ENCODE peak calls at places on chromosomes 1 and 21, in five cellular contexts. F, V, R, Y and N are unnamed samples.

GRCh38 chr1:213075725-213076124 is 24.7 kb downstream of the RPS6KC1 start:
- DNase-seq in Y (no peak), F (no peak), V (no peak), R (no peak), N (no peak)

GRCh38 chr1:244599937-244600350 is 53.0 kb upstream of the DESI2 start:
- DNase-seq in F (no peak), Y (no peak), R (no peak), V (peak), N (no peak)

GRCh38 chr1:21045351-21045750 is 131.3 kb downstream of the EIF4G3 start:
- DNase-seq in F (no peak), Y (no peak), V (no peak), R (no peak), N (no peak)

GRCh38 chr1:5961601-5962000 is 30.6 kb downstream of the NPHP4 start:
- DNase-seq in V (no peak), Y (no peak), R (no peak), F (no peak), N (no peak)

GRCh38 chr1:37657620-37658412 is 23.1 kb upstream of the RSPO1 start:
- DNase-seq in R (no peak), F (no peak), V (no peak), Y (no peak), N (no peak)

GRCh38 chr1:184986250-184986649 is 11.9 kb upstream of the NIBAN1 start:
- DNase-seq in Y (no peak), R (no peak), V (no peak), F (peak), N (no peak)

GRCh38 chr1:154767315-154768240 is 102.5 kb downstream of the KCNN3 start:
- DNase-seq in R (no peak), Y (no peak), F (no peak), V (no peak), N (no peak)

GRCh38 chr1:97186381-97186780 is 464.8 kb downstream of the PTBP2 start:
- DNase-seq in V (no peak), R (peak), Y (peak), F (no peak), N (no peak)

GRCh38 chr1:88961647-88962275 is 30.7 kb downstream of the KYAT3 start:
- DNase-seq in F (no peak), V (no peak), Y (no peak), R (no peak), N (no peak)

GRCh38 chr21:24023936-24024335 is 1583.3 kb downstream of the MRPL39 start:
- DNase-seq in R (no peak), Y (no peak), V (no peak), F (no peak), N (no peak)

GRCh38 chr1:30008998-30009657 is 714.3 kb downstream of the MATN1 start:
- DNase-seq in F (no peak), V (peak), Y (no peak), R (no peak), N (no peak)

GRCh38 chr1:161989801-161990200 is 33.9 kb downstream of the OLFML2B start:
- DNase-seq in Y (no peak), R (no peak), F (no peak), V (no peak), N (no peak)

GRCh38 chr1:218874313-218874712 is 299.4 kb upstream of the LYPLAL1 start:
- DNase-seq in F (no peak), Y (no peak), V (no peak), R (no peak), N (no peak)
- H3K27ac ChIP-seq in F (no peak), Y (no peak), V (no peak), R (no peak), N (no peak)

DNA sequence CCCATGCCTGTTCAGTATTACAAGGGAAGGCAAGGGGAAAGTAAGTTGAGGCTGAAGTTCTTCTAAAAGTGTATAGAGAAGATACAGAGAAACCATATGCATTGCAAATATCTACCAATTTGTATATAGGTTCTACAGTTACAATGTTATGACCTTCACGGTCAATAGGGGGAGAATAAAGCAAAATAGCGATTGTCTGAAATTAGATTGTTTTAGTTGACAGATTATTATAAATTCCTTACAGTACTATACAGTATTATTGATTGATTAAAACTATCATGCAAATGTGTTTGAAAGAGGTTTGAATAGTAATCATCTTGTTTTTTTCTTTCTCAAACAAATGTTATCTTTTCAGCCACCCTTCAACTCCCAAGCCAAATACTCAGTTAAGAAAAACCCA is 13.7 kb upstream of the BRINP3 start:
- DNase-seq in F (no peak), Y (no peak), V (no peak), R (no peak), N (no peak)
- TF ChIP-seq CTCF in F (no peak), Y (no peak), V (no peak), R (no peak), N (no peak)

GRCh38 chr1:56516539-56517252 is 62.7 kb downstream of the PLPP3 start:
- DNase-seq in Y (peak), R (no peak), F (no peak), V (peak), N (no peak)
- H3K4me3 ChIP-seq in Y (no peak), R (no peak), F (no peak), V (no peak), N (peak)

DNA sequence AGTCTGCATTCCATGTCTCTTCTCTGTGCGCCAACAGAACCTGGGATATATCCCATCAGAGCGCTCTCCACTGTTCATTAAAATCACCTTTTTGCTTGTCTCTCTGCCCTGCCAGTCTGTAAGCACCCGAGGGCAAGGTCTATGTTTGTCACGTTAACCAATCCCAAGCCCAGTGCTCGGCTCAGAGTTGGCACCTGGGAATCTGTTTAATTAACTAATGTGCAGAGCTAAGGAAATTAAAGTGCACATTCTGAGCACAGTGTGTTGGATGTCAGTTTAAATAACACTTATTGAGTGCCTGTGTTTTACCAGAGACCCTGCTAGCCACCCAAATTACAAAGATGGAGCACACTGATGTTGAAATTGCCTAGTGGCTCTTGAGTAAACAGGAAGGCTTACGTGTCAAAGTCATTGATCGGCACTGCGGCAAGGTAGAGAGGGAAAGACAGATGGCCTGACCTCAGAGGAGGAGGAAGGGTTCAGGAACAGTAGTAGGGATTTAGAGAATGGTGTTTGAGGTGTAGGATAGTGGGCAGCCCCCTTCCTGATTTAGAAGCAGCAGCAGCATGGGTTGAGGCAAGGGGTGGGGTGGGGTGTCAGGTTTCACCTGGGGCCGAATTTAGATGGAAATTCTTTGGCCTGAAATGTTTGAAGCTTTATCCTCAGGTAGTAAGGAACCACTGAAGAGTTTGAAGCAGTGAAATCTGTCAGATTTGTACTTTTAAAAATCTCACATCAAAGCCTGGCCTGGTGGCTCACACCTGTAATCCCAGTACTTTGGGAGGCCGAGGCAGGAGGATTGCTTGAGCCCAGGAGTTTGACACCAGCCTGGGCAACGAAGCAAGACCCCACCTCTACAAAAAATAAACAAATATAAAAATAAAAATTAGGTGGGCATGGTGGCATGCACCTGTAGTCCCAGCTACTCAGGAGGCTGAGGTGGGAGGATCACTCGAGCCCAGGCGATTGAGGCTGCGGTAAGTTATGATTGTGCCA is 7.7 kb downstream of the ARMH1 start:
- DNase-seq in Y (no peak), V (no peak), R (no peak), F (peak), N (no peak)
- H3K27ac ChIP-seq in Y (no peak), V (no peak), R (no peak), F (peak), N (no peak)